ENCODE peak calls at places on chromosomes 3 and 15, in eight cellular contexts. One of them, this sample, is unnamed.

GRCh38 chr15:70714575-70714974 is 48.8 kb downstream of the UACA start:
- DNase-seq in GDM1: no peak
- DNase-seq in heart right ventricle: no peak
- DNase-seq in brain pericyte: no peak
- DNase-seq in lung: no peak
- DNase-seq in transverse colon: no peak
- DNase-seq in amniotic stem cell: no peak
- DNase-seq in activated naive CD8-positive, alpha-beta T cell treated with anti-CD3 and anti-CD28 coated beads, Interleukin-2, amount 10 ng/mL, durations not matched to agents 7 days and 5 days: no peak
- DNase-seq in this sample: no peak

GRCh38 chr3:28575100-28575747 is 226.6 kb upstream of the AZI2 start:
- DNase-seq in GDM1: no peak
- DNase-seq in heart right ventricle: peak
- DNase-seq in brain pericyte: no peak
- DNase-seq in lung: no peak
- DNase-seq in transverse colon: no peak
- DNase-seq in amniotic stem cell: no peak
- DNase-seq in activated naive CD8-positive, alpha-beta T cell treated with anti-CD3 and anti-CD28 coated beads, Interleukin-2, amount 10 ng/mL, durations not matched to agents 7 days and 5 days: peak
- DNase-seq in this sample: peak

GRCh38 chr3:187999821-188000220 is 154.1 kb upstream of the LPP start:
- DNase-seq in GDM1: peak
- DNase-seq in heart right ventricle: no peak
- DNase-seq in brain pericyte: no peak
- DNase-seq in lung: no peak
- DNase-seq in transverse colon: no peak
- DNase-seq in amniotic stem cell: no peak
- DNase-seq in activated naive CD8-positive, alpha-beta T cell treated with anti-CD3 and anti-CD28 coated beads, Interleukin-2, amount 10 ng/mL, durations not matched to agents 7 days and 5 days: peak
- DNase-seq in this sample: no peak

GRCh38 chr3:52196977-52197376 is 983 bp upstream of the ALAS1 start:
- DNase-seq in GDM1: no peak
- DNase-seq in heart right ventricle: peak
- DNase-seq in brain pericyte: no peak
- DNase-seq in lung: peak
- DNase-seq in transverse colon: peak
- DNase-seq in amniotic stem cell: no peak
- DNase-seq in activated naive CD8-positive, alpha-beta T cell treated with anti-CD3 and anti-CD28 coated beads, Interleukin-2, amount 10 ng/mL, durations not matched to agents 7 days and 5 days: no peak
- DNase-seq in this sample: no peak

GRCh38 chr15:66294932-66295235 is 1.5 kb downstream of the DIS3L start:
- DNase-seq in GDM1: no peak
- DNase-seq in heart right ventricle: no peak
- DNase-seq in brain pericyte: no peak
- DNase-seq in lung: no peak
- DNase-seq in transverse colon: no peak
- DNase-seq in amniotic stem cell: no peak
- DNase-seq in activated naive CD8-positive, alpha-beta T cell treated with anti-CD3 and anti-CD28 coated beads, Interleukin-2, amount 10 ng/mL, durations not matched to agents 7 days and 5 days: no peak
- DNase-seq in this sample: no peak

GRCh38 chr15:31557899-31558298 is 231.3 kb downstream of the KLF13 start:
- DNase-seq in GDM1: no peak
- DNase-seq in heart right ventricle: no peak
- DNase-seq in brain pericyte: no peak
- DNase-seq in lung: no peak
- DNase-seq in transverse colon: no peak
- DNase-seq in amniotic stem cell: no peak
- DNase-seq in activated naive CD8-positive, alpha-beta T cell treated with anti-CD3 and anti-CD28 coated beads, Interleukin-2, amount 10 ng/mL, durations not matched to agents 7 days and 5 days: no peak
- DNase-seq in this sample: no peak

GRCh38 chr3:138937690-138938055 is 9.3 kb downstream of the FOXL2 start:
- DNase-seq in GDM1: no peak
- DNase-seq in heart right ventricle: no peak
- DNase-seq in brain pericyte: no peak
- DNase-seq in lung: no peak
- DNase-seq in transverse colon: no peak
- DNase-seq in amniotic stem cell: no peak
- DNase-seq in activated naive CD8-positive, alpha-beta T cell treated with anti-CD3 and anti-CD28 coated beads, Interleukin-2, amount 10 ng/mL, durations not matched to agents 7 days and 5 days: peak
- DNase-seq in this sample: no peak

GRCh38 chr3:46931631-46932441 is 44.7 kb downstream of the CCDC12 start:
- DNase-seq in GDM1: no peak
- DNase-seq in heart right ventricle: peak
- DNase-seq in brain pericyte: no peak
- DNase-seq in lung: peak
- DNase-seq in transverse colon: peak
- DNase-seq in amniotic stem cell: no peak
- DNase-seq in activated naive CD8-positive, alpha-beta T cell treated with anti-CD3 and anti-CD28 coated beads, Interleukin-2, amount 10 ng/mL, durations not matched to agents 7 days and 5 days: no peak
- DNase-seq in this sample: peak

GRCh38 chr3:129614927-129615363 is 8.5 kb upstream of the PLXND1 start:
- DNase-seq in GDM1: no peak
- DNase-seq in heart right ventricle: peak
- DNase-seq in brain pericyte: no peak
- DNase-seq in lung: no peak
- DNase-seq in transverse colon: peak
- DNase-seq in amniotic stem cell: no peak
- DNase-seq in activated naive CD8-positive, alpha-beta T cell treated with anti-CD3 and anti-CD28 coated beads, Interleukin-2, amount 10 ng/mL, durations not matched to agents 7 days and 5 days: no peak
- DNase-seq in this sample: no peak

GRCh38 chr15:37789881-37790280 is 144.6 kb upstream of the TMCO5A start:
- DNase-seq in GDM1: no peak
- DNase-seq in heart right ventricle: no peak
- DNase-seq in brain pericyte: no peak
- DNase-seq in lung: no peak
- DNase-seq in transverse colon: no peak
- DNase-seq in amniotic stem cell: no peak
- DNase-seq in activated naive CD8-positive, alpha-beta T cell treated with anti-CD3 and anti-CD28 coated beads, Interleukin-2, amount 10 ng/mL, durations not matched to agents 7 days and 5 days: no peak
- DNase-seq in this sample: no peak

GRCh38 chr3:12325594-12326295 is 36.9 kb downstream of the PPARG start:
- DNase-seq in GDM1: no peak
- DNase-seq in heart right ventricle: no peak
- DNase-seq in brain pericyte: no peak
- DNase-seq in lung: no peak
- DNase-seq in transverse colon: no peak
- DNase-seq in amniotic stem cell: no peak
- DNase-seq in activated naive CD8-positive, alpha-beta T cell treated with anti-CD3 and anti-CD28 coated beads, Interleukin-2, amount 10 ng/mL, durations not matched to agents 7 days and 5 days: no peak
- DNase-seq in this sample: no peak

GRCh38 chr15:68786753-68787152 is 33.9 kb downstream of the ANP32A start:
- DNase-seq in GDM1: no peak
- DNase-seq in heart right ventricle: no peak
- DNase-seq in brain pericyte: no peak
- DNase-seq in lung: no peak
- DNase-seq in transverse colon: no peak
- DNase-seq in amniotic stem cell: no peak
- DNase-seq in activated naive CD8-positive, alpha-beta T cell treated with anti-CD3 and anti-CD28 coated beads, Interleukin-2, amount 10 ng/mL, durations not matched to agents 7 days and 5 days: no peak
- DNase-seq in this sample: no peak

GRCh38 chr15:71885390-71885789 is 75.0 kb downstream of the NR2E3 start:
- DNase-seq in GDM1: no peak
- DNase-seq in heart right ventricle: no peak
- DNase-seq in brain pericyte: no peak
- DNase-seq in lung: no peak
- DNase-seq in transverse colon: no peak
- DNase-seq in amniotic stem cell: no peak
- DNase-seq in activated naive CD8-positive, alpha-beta T cell treated with anti-CD3 and anti-CD28 coated beads, Interleukin-2, amount 10 ng/mL, durations not matched to agents 7 days and 5 days: no peak
- DNase-seq in this sample: no peak

GRCh38 chr3:63639821-63640220 is 12.7 kb upstream of the SNTN start:
- DNase-seq in GDM1: no peak
- DNase-seq in heart right ventricle: no peak
- DNase-seq in brain pericyte: no peak
- DNase-seq in lung: no peak
- DNase-seq in transverse colon: no peak
- DNase-seq in amniotic stem cell: no peak
- DNase-seq in activated naive CD8-positive, alpha-beta T cell treated with anti-CD3 and anti-CD28 coated beads, Interleukin-2, amount 10 ng/mL, durations not matched to agents 7 days and 5 days: no peak
- DNase-seq in this sample: no peak

GRCh38 chr3:72487078-72487765 is 361.0 kb downstream of the SHQ1 start:
- DNase-seq in GDM1: no peak
- DNase-seq in heart right ventricle: peak
- DNase-seq in brain pericyte: no peak
- DNase-seq in lung: peak
- DNase-seq in transverse colon: peak
- DNase-seq in amniotic stem cell: peak
- DNase-seq in activated naive CD8-positive, alpha-beta T cell treated with anti-CD3 and anti-CD28 coated beads, Interleukin-2, amount 10 ng/mL, durations not matched to agents 7 days and 5 days: no peak
- DNase-seq in this sample: peak

GRCh38 chr3:156619376-156619775 is 55.0 kb upstream of the TIPARP start:
- DNase-seq in GDM1: no peak
- DNase-seq in heart right ventricle: no peak
- DNase-seq in brain pericyte: no peak
- DNase-seq in lung: no peak
- DNase-seq in transverse colon: no peak
- DNase-seq in amniotic stem cell: no peak
- DNase-seq in activated naive CD8-positive, alpha-beta T cell treated with anti-CD3 and anti-CD28 coated beads, Interleukin-2, amount 10 ng/mL, durations not matched to agents 7 days and 5 days: no peak
- DNase-seq in this sample: no peak

GRCh38 chr3:16433701-16434151 is 79.8 kb downstream of the RFTN1 start:
- DNase-seq in GDM1: no peak
- DNase-seq in heart right ventricle: no peak
- DNase-seq in brain pericyte: no peak
- DNase-seq in lung: no peak
- DNase-seq in transverse colon: no peak
- DNase-seq in amniotic stem cell: no peak
- DNase-seq in activated naive CD8-positive, alpha-beta T cell treated with anti-CD3 and anti-CD28 coated beads, Interleukin-2, amount 10 ng/mL, durations not matched to agents 7 days and 5 days: no peak
- DNase-seq in this sample: no peak